ENCODE peak calls at places on chromosomes 2 and 18, in eight cellular contexts. J, I, H, X, A, W, G and O are unnamed samples. For H3K4me1, the result is how much of the 10 kb centered on the place peaks cover.

GRCh38 chr18:54405290-54405689 is 47.6 kb downstream of the C18orf54 start:
- DNase-seq in G (no peak), J (no peak), I (no peak), W (no peak), A (no peak), H (no peak), X (no peak), O (no peak)

GRCh38 chr2:31234690-31235503 is 945 bp downstream of the EHD3 start:
- DNase-seq in A (no peak), I (no peak), G (no peak), X (no peak), J (no peak), W (no peak), H (no peak), O (no peak)

GRCh38 chr2:120246546-120247300 is 5.9 kb upstream of the RALB start:
- DNase-seq in J (no peak), I (no peak), X (no peak), W (no peak), G (no peak), A (no peak), H (peak), O (peak)

GRCh38 chr2:62340981-62341624 is 145.2 kb downstream of the B3GNT2 start:
- DNase-seq in A (peak), H (peak), I (no peak), G (no peak), W (peak), J (peak), X (no peak), O (peak)

GRCh38 chr2:54704688-54705605 is 18.5 kb upstream of the EML6 start:
- DNase-seq in J (no peak), H (no peak), W (no peak), G (no peak), I (no peak), X (peak), A (peak), O (peak)

GRCh38 chr2:9212010-9212638 is 5.5 kb downstream of the ASAP2 start:
- DNase-seq in A (no peak), X (no peak), W (no peak), J (no peak), G (no peak), I (no peak), H (no peak), O (peak)

GRCh38 chr18:5288517-5288935 is 7.0 kb downstream of the ZBTB14 start:
- DNase-seq in A (no peak), G (no peak), J (no peak), X (no peak), H (no peak), W (no peak), I (no peak), O (no peak)

GRCh38 chr2:59249441-59250330 is 1008.6 kb upstream of the FANCL start:
- DNase-seq in G (no peak), J (no peak), X (no peak), W (no peak), H (no peak), A (no peak), I (no peak), O (no peak)

GRCh38 chr2:10877691-10878111 is 34.0 kb upstream of the KCNF1 start:
- DNase-seq in H (no peak), I (no peak), J (peak), W (no peak), G (no peak), A (no peak), X (no peak), O (peak)

GRCh38 chr2:179304424-179304823 is 39.8 kb upstream of the SESTD1 start:
- DNase-seq in J (no peak), A (no peak), X (no peak), H (no peak), W (no peak), I (no peak), G (no peak), O (no peak)

GRCh38 chr18:74906189-74906588 is 302.8 kb downstream of the PTGR3 start:
- DNase-seq in W (no peak), J (no peak), I (no peak), G (no peak), X (no peak), H (no peak), A (peak), O (no peak)

GRCh38 chr2:55693181-55694125 is at the start of gene PNPT1:
- DNase-seq in J (peak), A (peak), H (peak), I (peak), G (peak), X (peak), W (peak), O (peak)

GRCh38 chr2:215750763-215751162 is 262.6 kb downstream of the MREG start:
- DNase-seq in W (no peak), I (no peak), H (no peak), J (no peak), X (no peak), A (peak), G (no peak), O (peak)

GRCh38 chr2:178949584-178949983 is 100.4 kb downstream of the CCDC141 start:
- DNase-seq in I (no peak), A (no peak), G (no peak), H (no peak), W (no peak), X (no peak), J (no peak), O (no peak)

GRCh38 chr2:218406209-218406948 is 6.7 kb downstream of the CTDSP1 start:
- DNase-seq in H (peak), A (peak), J (peak), I (peak), G (peak), W (peak), X (peak), O (peak)
- H3K4me1 ChIP-seq in H (under half), A (under half), J (under half), I (under half), G (under half), W (under half), X (under half), O (under half)

GRCh38 chr18:48219429-48220145 is 189.6 kb downstream of the ZBTB7C start:
- DNase-seq in G (no peak), X (no peak), J (no peak), H (no peak), W (no peak), I (peak), A (no peak), O (no peak)
- H3K27ac ChIP-seq in G (no peak), X (no peak), J (no peak), H (no peak), W (no peak), I (no peak), A (no peak), O (no peak)

GRCh38 chr2:98713332-98714015 is 17.5 kb downstream of the MGAT4A start:
- DNase-seq in H (no peak), J (no peak), I (no peak), A (no peak), G (no peak), W (no peak), X (no peak), O (no peak)

GRCh38 chr2:98712145-98712544 is 18.8 kb downstream of the MGAT4A start:
- DNase-seq in A (no peak), H (no peak), G (no peak), J (no peak), X (no peak), W (no peak), I (no peak), O (no peak)

GRCh38 chr2:98716786-98717185 is 14.1 kb downstream of the MGAT4A start:
- DNase-seq in G (no peak), H (no peak), W (no peak), I (no peak), J (no peak), A (no peak), X (no peak), O (no peak)

GRCh38 chr2:98717625-98718024 is 13.3 kb downstream of the MGAT4A start:
- DNase-seq in A (no peak), H (no peak), I (no peak), W (no peak), G (no peak), J (no peak), X (no peak), O (no peak)

GRCh38 chr2:98715812-98716451 is 15.0 kb downstream of the MGAT4A start:
- DNase-seq in X (no peak), W (no peak), J (no peak), G (no peak), H (no peak), A (no peak), I (no peak), O (no peak)
- H3K4me1 ChIP-seq in X (under half), W (under half), J (under half), G (under half), H (under half), A (under half), I (under half), O (under half)

GRCh38 chr18:45250479-45250878 is 364.8 kb upstream of the SLC14A2 start:
- DNase-seq in X (no peak), A (no peak), H (no peak), J (no peak), G (peak), I (no peak), W (no peak), O (no peak)
- H3K27ac ChIP-seq in X (no peak), A (no peak), H (no peak), J (no peak), G (peak), I (no peak), W (no peak), O (peak)

GRCh38 chr2:37652199-37652640 is 19.2 kb downstream of the CDC42EP3 start:
- DNase-seq in X (peak), H (no peak), G (no peak), W (peak), A (peak), J (no peak), I (no peak), O (peak)

GRCh38 chr2:37654419-37654818 is 17.0 kb downstream of the CDC42EP3 start:
- DNase-seq in J (no peak), H (no peak), I (no peak), A (no peak), G (no peak), W (no peak), X (no peak), O (no peak)

GRCh38 chr2:37654932-37655331 is 16.5 kb downstream of the CDC42EP3 start:
- DNase-seq in W (no peak), J (no peak), H (no peak), X (no peak), A (peak), I (no peak), G (no peak), O (no peak)

GRCh38 chr2:37653805-37654378 is 17.6 kb downstream of the CDC42EP3 start:
- DNase-seq in W (no peak), H (no peak), G (peak), J (no peak), I (peak), A (no peak), X (no peak), O (no peak)

GRCh38 chr2:37653093-37653492 is 18.3 kb downstream of the CDC42EP3 start:
- DNase-seq in J (no peak), G (no peak), A (no peak), W (no peak), I (no peak), H (no peak), X (no peak), O (no peak)
- H3K4me1 ChIP-seq in J (under half), G (half or more), A (under half), W (under half), I (half or more), H (under half), X (half or more), O (half or more)